ENCODE peak calls at places on chromosomes 11 and 22, in four cellular contexts. U is NCI-H460, R is uterus, J is adipocyte. W is an unnamed sample.

GRCh38 chr11:85310479-85310878 is 316.7 kb downstream of the DLG2 start:
- DNase-seq in U (no peak), R (no peak), J (no peak), W (no peak)

GRCh38 chr22:50118557-50119168 is 28.9 kb downstream of the MOV10L1 start:
- DNase-seq in R (peak), J (peak), U (no peak), W (peak)

GRCh38 chr11:10108901-10109665 is 184.9 kb downstream of the SBF2 start:
- DNase-seq in J (peak), U (no peak), R (peak), W (peak)

GRCh38 chr11:118929496-118930151 is 3.9 kb upstream of the BCL9L start:
- DNase-seq in U (peak), J (peak), R (peak), W (peak)

GRCh38 chr11:98589975-98590374 is 430.8 kb upstream of the CNTN5 start:
- DNase-seq in U (no peak), R (no peak), J (no peak), W (no peak)

GRCh38 chr11:31956310-31956709 is 134.6 kb upstream of the RCN1 start:
- DNase-seq in U (no peak), J (no peak), R (no peak), W (peak)

GRCh38 chr22:49452362-49452946 is 375.2 kb downstream of the BRD1 start:
- DNase-seq in J (no peak), R (no peak), U (no peak), W (no peak)

GRCh38 chr11:13423372-13423771 is 39.6 kb downstream of the BTBD10 start:
- DNase-seq in U (no peak), J (no peak), R (no peak), W (no peak)

GRCh38 chr11:86395061-86395551 is 20.4 kb downstream of the CCDC81 start:
- DNase-seq in J (peak), U (no peak), R (no peak), W (peak)

GRCh38 chr11:100849009-100849913 is 162.2 kb downstream of the ARHGAP42 start:
- DNase-seq in J (peak), U (no peak), R (no peak), W (peak)

GRCh38 chr22:29207231-29207550 is 1.5 kb downstream of the EMID1 start:
- DNase-seq in J (no peak), U (no peak), R (no peak), W (no peak)

GRCh38 chr11:71474771-71475483 is 21.9 kb downstream of the NADSYN1 start:
- DNase-seq in U (no peak), J (no peak), R (no peak), W (no peak)

GRCh38 chr22:21766933-21767462 is 31.4 kb upstream of the YPEL1 start:
- DNase-seq in R (no peak), J (no peak), U (no peak), W (no peak)

W was measured in EH.